ENCODE peak calls at places on chromosomes 11 and 22, in five cellular contexts. One of them, this sample, is unnamed.

GRCh38 chr11:70481625-70482528 is 83.5 kb downstream of the CTTN start:
- DNase-seq in HepG2: no peak
- DNase-seq in WTC11: no peak
- DNase-seq in GM12878: no peak
- DNase-seq in H1: no peak
- DNase-seq in this sample: no peak

GRCh38 chr11:94954753-94955152 is 18.6 kb downstream of the CWC15 start:
- DNase-seq in HepG2: no peak
- DNase-seq in WTC11: no peak
- DNase-seq in GM12878: no peak
- DNase-seq in H1: no peak
- DNase-seq in this sample: no peak

GRCh38 chr11:13047884-13048283 is 38.8 kb downstream of the RASSF10 start:
- DNase-seq in HepG2: no peak
- DNase-seq in WTC11: no peak
- DNase-seq in GM12878: no peak
- DNase-seq in H1: no peak
- DNase-seq in this sample: no peak

GRCh38 chr11:34940026-34940677 is 23.7 kb downstream of the PDHX start:
- DNase-seq in HepG2: no peak
- DNase-seq in WTC11: no peak
- DNase-seq in GM12878: no peak
- DNase-seq in H1: no peak
- DNase-seq in this sample: no peak

GRCh38 chr11:76810151-76810853 is 27.1 kb downstream of the TSKU start:
- DNase-seq in HepG2: no peak
- DNase-seq in WTC11: no peak
- DNase-seq in GM12878: no peak
- DNase-seq in H1: no peak
- DNase-seq in this sample: no peak

GRCh38 chr11:116814502-116814901 is 8.6 kb downstream of the APOA4 start:
- DNase-seq in HepG2: no peak
- DNase-seq in WTC11: no peak
- DNase-seq in GM12878: no peak
- DNase-seq in H1: no peak
- DNase-seq in this sample: no peak

GRCh38 chr11:33344611-33345010 is 87.4 kb downstream of the HIPK3 start:
- DNase-seq in HepG2: peak; percentile 4
- DNase-seq in WTC11: no peak
- DNase-seq in GM12878: no peak
- DNase-seq in H1: no peak
- DNase-seq in this sample: no peak

GRCh38 chr22:26681395-26681821 is 24.0 kb downstream of the MIAT start:
- DNase-seq in HepG2: no peak
- DNase-seq in WTC11: peak; percentile 68
- DNase-seq in GM12878: no peak
- DNase-seq in H1: peak; percentile 60
- DNase-seq in this sample: no peak

GRCh38 chr11:202490-202889 is 4.7 kb downstream of the BET1L start:
- DNase-seq in HepG2: no peak
- DNase-seq in WTC11: no peak
- DNase-seq in GM12878: no peak
- DNase-seq in H1: peak; percentile 27
- DNase-seq in this sample: no peak

GRCh38 chr11:2097356-2097997 is 41.7 kb downstream of the IGF2 start:
- DNase-seq in HepG2: peak; percentile 90
- DNase-seq in WTC11: peak; percentile 79
- DNase-seq in GM12878: no peak
- DNase-seq in H1: peak; percentile 80
- DNase-seq in this sample: peak; percentile 8

GRCh38 chr11:58958500-58958899 is 19.2 kb downstream of the GLYATL1 start:
- DNase-seq in HepG2: peak; percentile 23
- DNase-seq in WTC11: peak; percentile 57
- DNase-seq in GM12878: peak; percentile 2
- DNase-seq in H1: peak; percentile 72
- DNase-seq in this sample: peak; percentile 55

GRCh38 chr22:33565580-33565995 is 354.7 kb downstream of the LARGE1 start:
- DNase-seq in HepG2: no peak
- DNase-seq in WTC11: no peak
- DNase-seq in GM12878: no peak
- DNase-seq in H1: no peak
- DNase-seq in this sample: no peak

DNA sequence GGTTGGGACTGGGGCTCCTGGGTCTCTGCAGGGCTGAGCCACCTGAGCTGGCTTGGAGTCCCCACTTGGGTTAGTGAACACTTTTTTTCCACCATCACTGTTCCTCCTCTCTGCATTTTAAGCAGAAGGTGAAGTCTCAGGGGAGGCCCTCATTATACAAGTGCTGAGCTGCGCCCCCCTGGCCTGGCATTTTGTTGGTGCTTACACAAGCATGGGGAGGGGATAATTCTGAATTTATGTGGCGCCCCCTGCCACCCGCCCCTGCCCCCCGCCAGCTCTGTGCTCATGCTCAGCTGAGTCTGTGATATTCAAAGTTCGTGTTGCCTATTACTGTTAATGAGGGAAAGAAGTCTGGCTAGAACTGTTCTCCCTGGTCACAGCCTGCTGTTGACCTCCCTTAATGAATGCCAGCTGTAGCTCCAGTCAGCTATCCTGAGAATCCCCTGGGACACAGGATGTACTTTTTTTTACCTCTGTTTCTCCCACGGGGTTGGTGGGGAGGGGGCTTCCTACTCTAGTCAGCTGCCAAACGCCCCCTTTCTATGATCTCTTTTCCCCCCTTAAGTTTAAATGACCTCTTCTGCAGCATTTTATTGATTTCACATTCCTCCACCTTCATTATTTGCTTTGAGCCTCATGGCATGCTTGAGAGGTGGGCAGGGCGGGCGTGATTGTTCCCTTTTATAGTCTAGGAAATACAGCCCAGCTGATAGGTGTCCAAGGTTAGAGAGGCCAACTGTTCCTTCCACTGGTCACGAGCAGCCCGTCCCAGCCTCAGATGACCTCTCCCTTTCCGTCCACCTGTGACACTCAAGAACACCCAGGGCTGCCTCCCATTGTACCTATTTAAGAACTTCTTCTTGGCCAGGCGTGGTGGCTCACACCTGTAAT is 12.2 kb downstream of the USP2 start:
- DNase-seq in HepG2: peak; percentile 50
- DNase-seq in WTC11: no peak
- DNase-seq in GM12878: no peak
- DNase-seq in H1: no peak
- DNase-seq in this sample: no peak
- TF ChIP-seq SP1 in HepG2: no peak
- TF ChIP-seq SP1 in WTC11: no peak
- TF ChIP-seq SP1 in GM12878: no peak
- TF ChIP-seq SP1 in H1: no peak
- TF ChIP-seq SP1 in this sample: no peak

GRCh38 chr11:64437426-64437825 is 78.5 kb downstream of the RPS6KA4 start:
- DNase-seq in HepG2: no peak
- DNase-seq in WTC11: no peak
- DNase-seq in GM12878: no peak
- DNase-seq in H1: no peak
- DNase-seq in this sample: no peak
- TF ChIP-seq CREB1 in HepG2: no peak
- TF ChIP-seq CREB1 in WTC11: no peak
- TF ChIP-seq CREB1 in GM12878: no peak
- TF ChIP-seq CREB1 in H1: no peak
- TF ChIP-seq CREB1 in this sample: no peak

GRCh38 chr22:37601203-37601539 is 7.5 kb upstream of the GGA1 start:
- DNase-seq in HepG2: no peak
- DNase-seq in WTC11: no peak
- DNase-seq in GM12878: no peak
- DNase-seq in H1: no peak
- DNase-seq in this sample: no peak

GRCh38 chr22:37601540-37602442 is 6.8 kb upstream of the GGA1 start:
- DNase-seq in HepG2: peak; percentile 91
- DNase-seq in WTC11: peak; percentile 69
- DNase-seq in GM12878: peak; percentile 42
- DNase-seq in H1: peak; percentile 66
- DNase-seq in this sample: peak; percentile 81

GRCh38 chr22:37594237-37594636 is 14.3 kb upstream of the LGALS2 start:
- DNase-seq in HepG2: no peak
- DNase-seq in WTC11: no peak
- DNase-seq in GM12878: no peak
- DNase-seq in H1: no peak
- DNase-seq in this sample: no peak

GRCh38 chr22:37604074-37604473 is 4.6 kb upstream of the GGA1 start:
- DNase-seq in HepG2: no peak
- DNase-seq in WTC11: no peak
- DNase-seq in GM12878: no peak
- DNase-seq in H1: no peak
- DNase-seq in this sample: no peak

GRCh38 chr22:37599161-37599560 is 9.5 kb upstream of the GGA1 start:
- DNase-seq in HepG2: no peak
- DNase-seq in WTC11: no peak
- DNase-seq in GM12878: no peak
- DNase-seq in H1: no peak
- DNase-seq in this sample: no peak
- TF ChIP-seq SP1 in HepG2: no peak
- TF ChIP-seq SP1 in WTC11: no peak
- TF ChIP-seq SP1 in GM12878: no peak
- TF ChIP-seq SP1 in H1: no peak
- TF ChIP-seq SP1 in this sample: no peak

GRCh38 chr22:30865656-30866055 is 102.9 kb downstream of the MORC2 start:
- DNase-seq in HepG2: no peak
- DNase-seq in WTC11: no peak
- DNase-seq in GM12878: no peak
- DNase-seq in H1: peak; percentile 35
- DNase-seq in this sample: peak; percentile 1
- TF ChIP-seq CREB1 in HepG2: no peak
- TF ChIP-seq CREB1 in WTC11: no peak
- TF ChIP-seq CREB1 in GM12878: no peak
- TF ChIP-seq CREB1 in H1: no peak
- TF ChIP-seq CREB1 in this sample: no peak

GRCh38 chr11:69215216-69215615 is 59.5 kb downstream of the SMIM38 start:
- DNase-seq in HepG2: no peak
- DNase-seq in WTC11: no peak
- DNase-seq in GM12878: no peak
- DNase-seq in H1: no peak
- DNase-seq in this sample: no peak

GRCh38 chr11:69217276-69218105 is 61.8 kb downstream of the SMIM38 start:
- DNase-seq in HepG2: no peak
- DNase-seq in WTC11: peak; percentile 9
- DNase-seq in GM12878: no peak
- DNase-seq in H1: peak; percentile 19
- DNase-seq in this sample: no peak

GRCh38 chr11:69216609-69217008 is 60.9 kb downstream of the SMIM38 start:
- DNase-seq in HepG2: no peak
- DNase-seq in WTC11: peak; percentile 6
- DNase-seq in GM12878: no peak
- DNase-seq in H1: peak; percentile 23
- DNase-seq in this sample: no peak

GRCh38 chr11:69213964-69214363 is 58.2 kb downstream of the SMIM38 start:
- DNase-seq in HepG2: no peak
- DNase-seq in WTC11: no peak
- DNase-seq in GM12878: no peak
- DNase-seq in H1: no peak
- DNase-seq in this sample: no peak

DNA sequence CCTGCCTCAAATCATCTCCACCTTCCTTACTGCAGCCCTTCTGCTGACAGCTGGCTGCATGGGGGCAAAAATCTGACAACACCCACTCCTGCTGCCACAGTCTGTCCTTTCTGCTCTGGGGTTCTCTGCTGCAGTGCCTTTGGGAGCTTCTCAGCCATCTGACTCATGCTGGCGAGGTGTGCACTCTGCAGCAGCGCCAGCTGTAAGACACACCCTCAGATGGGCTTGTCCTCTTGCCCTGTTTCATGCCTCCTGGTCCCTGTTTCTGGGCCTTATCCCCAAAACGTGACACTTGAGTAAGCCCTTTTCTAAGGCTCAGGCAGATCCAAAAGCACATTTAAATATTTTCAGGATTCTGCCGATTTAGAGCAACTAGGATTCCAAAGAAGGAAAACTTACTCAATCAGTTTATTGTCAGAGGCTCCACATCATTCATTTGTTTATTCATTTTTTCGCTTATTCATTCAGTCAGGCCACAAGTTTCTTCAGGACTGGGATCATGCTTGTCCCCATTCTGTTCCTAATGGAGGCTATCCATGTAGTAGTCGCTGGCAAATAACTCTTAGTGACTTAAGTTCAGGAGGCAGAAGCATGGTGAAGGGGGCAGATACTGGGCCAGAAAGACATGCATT is 60.2 kb downstream of the SMIM38 start:
- DNase-seq in HepG2: no peak
- DNase-seq in WTC11: no peak
- DNase-seq in GM12878: no peak
- DNase-seq in H1: no peak
- DNase-seq in this sample: no peak
- TF ChIP-seq SP1 in HepG2: no peak
- TF ChIP-seq SP1 in WTC11: no peak
- TF ChIP-seq SP1 in GM12878: no peak
- TF ChIP-seq SP1 in H1: no peak
- TF ChIP-seq SP1 in this sample: no peak

DNA sequence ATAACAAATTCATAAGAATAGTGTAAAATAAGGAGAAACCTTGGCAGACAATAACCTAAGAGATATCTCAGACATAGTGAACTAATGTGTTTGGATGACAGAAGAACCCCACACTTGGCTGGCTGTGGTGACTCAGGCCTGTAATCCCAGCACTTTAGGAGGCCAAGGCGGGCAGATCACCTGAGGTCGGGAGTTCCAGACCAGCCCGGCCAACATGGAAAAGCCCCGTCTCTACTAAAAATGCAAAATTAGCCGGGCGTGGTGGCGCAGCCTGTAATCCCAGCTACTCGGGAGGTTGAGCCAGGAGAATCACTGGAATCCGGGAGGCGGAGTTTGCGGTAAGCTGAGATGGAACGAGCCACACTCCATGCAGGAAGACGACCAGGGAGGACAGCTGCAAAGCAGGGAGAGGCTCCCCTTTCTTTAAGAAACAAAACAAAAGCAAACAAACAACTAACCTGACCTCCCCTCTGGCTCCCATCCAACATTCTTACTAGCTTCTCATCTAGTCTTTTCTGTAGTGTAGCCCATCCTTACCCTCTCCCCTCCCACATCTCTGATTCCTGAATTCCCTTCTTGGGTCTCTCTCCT is 84.2 kb downstream of the ZNF280B start:
- DNase-seq in HepG2: no peak
- DNase-seq in WTC11: peak; percentile 54
- DNase-seq in GM12878: no peak
- DNase-seq in H1: peak; percentile 56
- DNase-seq in this sample: no peak
- TF ChIP-seq CREB1 in HepG2: no peak
- TF ChIP-seq CREB1 in WTC11: no peak
- TF ChIP-seq CREB1 in GM12878: no peak
- TF ChIP-seq CREB1 in H1: no peak
- TF ChIP-seq CREB1 in this sample: no peak

GRCh38 chr22:36386351-36386899 is 1.3 kb downstream of the MYH9 start:
- DNase-seq in HepG2: no peak
- DNase-seq in WTC11: no peak
- DNase-seq in GM12878: peak; percentile 63
- DNase-seq in H1: no peak
- DNase-seq in this sample: no peak

GRCh38 chr22:36385491-36386350 is 2.0 kb downstream of the MYH9 start:
- DNase-seq in HepG2: peak; percentile 57
- DNase-seq in WTC11: no peak
- DNase-seq in GM12878: no peak
- DNase-seq in H1: no peak
- DNase-seq in this sample: no peak

GRCh38 chr22:36384766-36385400 is 2.9 kb downstream of the MYH9 start:
- DNase-seq in HepG2: no peak
- DNase-seq in WTC11: peak; percentile 35
- DNase-seq in GM12878: no peak
- DNase-seq in H1: no peak
- DNase-seq in this sample: no peak

GRCh38 chr22:36381513-36382079 is 6.2 kb downstream of the MYH9 start:
- DNase-seq in HepG2: no peak
- DNase-seq in WTC11: no peak
- DNase-seq in GM12878: no peak
- DNase-seq in H1: no peak
- DNase-seq in this sample: no peak

GRCh38 chr22:36383110-36383581 is 4.6 kb downstream of the MYH9 start:
- DNase-seq in HepG2: no peak
- DNase-seq in WTC11: no peak
- DNase-seq in GM12878: peak; percentile 89
- DNase-seq in H1: no peak
- DNase-seq in this sample: no peak
- TF ChIP-seq SP1 in HepG2: no peak
- TF ChIP-seq SP1 in WTC11: no peak
- TF ChIP-seq SP1 in GM12878: peak; percentile 25
- TF ChIP-seq SP1 in H1: no peak
- TF ChIP-seq SP1 in this sample: no peak